ENCODE peak calls at places on chromosome 20, in six cellular contexts. O is WTC11, A is A549, D is K562, E is H1, I is HepG2. N is an unnamed sample.

GRCh38 chr20:22374066-22374465 is 210.3 kb downstream of the FOXA2 start:
- DNase-seq in A (no peak), I (no peak), O (no peak), D (no peak), E (no peak), N (no peak)

GRCh38 chr20:10793741-10794140 is 119.9 kb upstream of the JAG1 start:
- DNase-seq in E (no peak), O (peak; percentile 14), D (no peak), A (no peak), I (no peak), N (no peak)

GRCh38 chr20:48238326-48238725 is 453.0 kb upstream of the SULF2 start:
- DNase-seq in D (no peak), E (no peak), A (no peak), I (no peak), O (no peak), N (no peak)

GRCh38 chr20:53298260-53298659 is 295.4 kb downstream of the ZNF217 start:
- DNase-seq in A (no peak), D (no peak), E (no peak), I (no peak), O (no peak), N (no peak)

GRCh38 chr20:51463560-51463959 is 79.0 kb downstream of the NFATC2 start:
- DNase-seq in O (no peak), A (no peak), D (no peak), E (no peak), I (no peak), N (no peak)

GRCh38 chr20:34311118-34312023 is 8.2 kb upstream of the AHCY start:
- DNase-seq in O (peak; percentile 69), E (peak; percentile 47), D (no peak), A (no peak), I (peak; percentile 100), N (no peak)

GRCh38 chr20:63518351-63518861 is 2.2 kb upstream of the PPDPF start:
- DNase-seq in O (no peak), D (no peak), E (no peak), I (no peak), A (no peak), N (no peak)

GRCh38 chr20:46964299-46965123 is 69.9 kb downstream of the EYA2 start:
- DNase-seq in I (no peak), E (no peak), D (no peak), A (no peak), O (no peak), N (no peak)

GRCh38 chr20:40719330-40719729 is 30.3 kb upstream of the MAFB start:
- DNase-seq in D (no peak), E (no peak), A (no peak), I (no peak), O (no peak), N (no peak)

GRCh38 chr20:14583413-14583812 is 246.0 kb upstream of the FLRT3 start:
- DNase-seq in A (peak; percentile 13), O (no peak), D (no peak), E (no peak), I (no peak), N (no peak)

GRCh38 chr20:37162674-37163073 is 16.5 kb upstream of the RPN2 start:
- DNase-seq in O (no peak), A (no peak), I (no peak), D (peak; percentile 41), E (no peak), N (no peak)

GRCh38 chr20:62368629-62369507 is 1.8 kb upstream of the LAMA5 start:
- DNase-seq in E (no peak), I (peak; percentile 94), O (peak; percentile 90), A (no peak), D (peak; percentile 71), N (peak; percentile 50)
- TF ChIP-seq JUN in E (no peak), I (no peak), O (no peak), A (peak; percentile 82), D (no peak), N (no peak)

GRCh38 chr20:58623579-58624473 is 27.3 kb upstream of the STX16 start:
- DNase-seq in E (peak; percentile 41), O (no peak), I (peak; percentile 68), A (peak; percentile 94), D (peak; percentile 89), N (peak; percentile 93)
- TF ChIP-seq JUN in E (no peak), O (no peak), I (peak; percentile 72), A (peak; percentile 82), D (peak; percentile 83), N (peak; percentile 92)

DNA sequence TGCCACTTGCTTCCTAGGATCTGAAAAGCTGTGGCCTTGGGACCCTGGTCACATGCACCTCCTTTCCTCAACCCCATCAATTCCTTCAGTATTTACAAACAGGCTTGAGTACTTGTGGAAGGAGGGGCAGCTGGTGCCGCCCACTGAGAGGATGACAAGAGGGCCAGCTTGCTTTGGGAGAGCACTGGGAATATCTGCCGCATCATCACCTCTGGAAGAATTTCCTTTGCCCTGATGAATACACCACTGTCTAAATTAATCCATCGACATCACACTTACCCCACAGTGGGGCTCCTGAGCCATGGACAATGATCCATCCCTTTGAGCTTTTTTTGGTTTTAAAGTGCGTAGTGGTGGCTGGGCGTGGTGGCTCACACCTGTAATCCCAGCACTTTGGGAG is 25.9 kb downstream of the TBC1D20 start:
- DNase-seq in D (no peak), I (no peak), E (no peak), A (no peak), O (no peak), N (no peak)
- TF ChIP-seq JUN in D (no peak), I (no peak), E (no peak), A (no peak), O (no peak), N (no peak)

DNA sequence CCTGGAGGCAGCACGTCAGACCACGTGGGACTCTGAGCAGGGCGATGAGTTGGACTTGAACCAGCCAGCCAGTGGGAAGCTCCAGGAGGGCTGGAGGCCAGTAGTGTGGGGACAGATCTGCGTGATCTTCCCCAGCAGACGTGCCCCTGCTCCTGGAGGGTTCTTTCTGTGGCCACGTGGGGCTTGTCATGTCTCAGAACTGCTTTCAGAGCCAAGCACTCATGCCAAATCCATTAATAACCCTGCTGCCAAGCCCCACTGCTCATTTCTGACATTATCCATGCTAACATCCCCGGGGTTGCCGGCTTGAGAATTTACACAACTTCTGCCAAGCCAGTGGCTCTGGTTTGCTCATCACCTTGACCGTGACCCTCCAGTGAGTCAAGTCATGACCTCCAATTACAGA is 38.3 kb downstream of the SIRPA start:
- DNase-seq in A (no peak), E (no peak), D (no peak), I (no peak), O (no peak), N (no peak)
- TF ChIP-seq JUN in A (no peak), E (no peak), D (no peak), I (no peak), O (no peak), N (no peak)

GRCh38 chr20:44528309-44528708 is 6.4 kb upstream of the SERINC3 start:
- DNase-seq in A (no peak), D (no peak), E (no peak), I (no peak), O (no peak), N (no peak)

GRCh38 chr20:44533928-44534327 is 12.1 kb upstream of the SERINC3 start:
- DNase-seq in O (no peak), E (no peak), I (no peak), A (no peak), D (no peak), N (no peak)

GRCh38 chr20:44532981-44533331 is 11.1 kb upstream of the SERINC3 start:
- DNase-seq in A (no peak), I (peak; percentile 58), D (peak; percentile 25), O (no peak), E (no peak), N (peak; percentile 74)

GRCh38 chr20:44536139-44536538 is 14.3 kb upstream of the SERINC3 start:
- DNase-seq in I (no peak), O (no peak), A (no peak), E (no peak), D (no peak), N (no peak)

DNA sequence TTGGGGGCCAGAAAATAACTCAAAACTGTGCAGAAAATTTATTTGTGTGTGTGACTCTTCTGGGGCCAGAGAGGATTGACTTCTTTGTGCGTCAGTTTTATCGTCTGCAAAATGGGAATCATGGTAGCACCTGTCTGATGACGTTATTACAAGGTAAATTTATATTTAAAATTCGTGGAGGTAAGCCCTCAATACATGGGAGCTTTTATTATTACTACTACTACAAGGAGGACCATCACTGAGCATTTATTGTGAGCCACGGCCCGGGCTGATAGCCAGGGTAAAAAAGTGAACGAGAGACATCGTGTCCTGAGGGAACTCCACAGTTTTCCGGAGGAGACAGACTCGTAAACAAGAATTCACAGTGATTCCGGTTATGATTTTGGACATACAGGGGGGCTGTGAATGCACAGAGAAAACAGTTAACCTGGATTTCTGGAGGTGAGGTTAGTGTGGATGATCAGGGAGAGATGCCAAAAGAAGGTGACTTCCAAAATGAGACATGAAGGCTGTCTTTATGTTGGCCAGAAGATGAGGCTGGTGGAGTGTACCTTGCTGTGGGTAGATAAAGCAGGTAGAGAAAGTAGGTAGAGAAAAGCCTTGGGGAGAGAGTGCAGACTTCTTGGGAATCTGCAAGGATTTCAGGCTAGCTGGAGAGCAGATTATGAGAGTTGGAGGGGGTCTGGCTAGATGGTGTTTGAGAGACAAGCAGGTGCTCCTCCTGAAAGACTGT is 10.5 kb upstream of the SERINC3 start:
- DNase-seq in E (no peak), I (no peak), D (no peak), O (no peak), A (no peak), N (peak; percentile 52)
- TF ChIP-seq JUN in E (no peak), I (no peak), D (no peak), O (no peak), A (no peak), N (no peak)